ENCODE peak calls at places on chromosome 7, in ten cellular contexts. Y is HEK293T; M is NCI-H1436; G is NT2/D1; N is astrocyte of the cerebellum; L is activated CD4-positive, alpha-beta T cell treated with anti-CD3 and anti-CD28 coated beads for 1 hour; W is fibroblast of mammary gland; U is anterior cingulate cortex; O is heart left ventricle; J is GM12865. Q is an unnamed sample.

GRCh38 chr7:19317461-19317860 is 172.2 kb upstream of the FERD3L start:
- DNase-seq in Y (no peak), M (no peak), G (no peak), N (no peak), L (no peak), W (no peak), U (no peak), O (no peak), J (no peak), Q (no peak)

GRCh38 chr7:90461216-90461615 is 8.2 kb upstream of the PTTG1IP2 start:
- DNase-seq in Y (no peak), M (no peak), G (no peak), N (no peak), L (no peak), W (peak), U (no peak), O (no peak), J (no peak), Q (no peak)

GRCh38 chr7:25735674-25736242 is 416.2 kb upstream of the NFE2L3 start:
- DNase-seq in Y (no peak), M (no peak), G (no peak), N (no peak), L (no peak), W (no peak), U (no peak), O (no peak), J (no peak), Q (no peak)

GRCh38 chr7:127154101-127154500 is 98.6 kb downstream of the GRM8 start:
- DNase-seq in Y (no peak), M (no peak), G (no peak), N (no peak), L (no peak), W (no peak), U (no peak), O (no peak), J (no peak), Q (no peak)

GRCh38 chr7:84204655-84205054 is 10.1 kb upstream of the SEMA3A start:
- DNase-seq in Y (no peak), M (no peak), G (no peak), N (no peak), L (no peak), W (peak), U (no peak), O (no peak), J (no peak), Q (no peak)

GRCh38 chr7:4683043-4683883 is 1.2 kb downstream of the FOXK1 start:
- DNase-seq in Y (no peak), M (no peak), G (no peak), N (no peak), L (peak), W (peak), U (no peak), O (no peak), J (peak), Q (no peak)

GRCh38 chr7:32905175-32905662 is 13.7 kb upstream of the KBTBD2 start:
- DNase-seq in Y (no peak), M (no peak), G (peak), N (peak), L (peak), W (peak), U (no peak), O (peak), J (peak), Q (peak)

GRCh38 chr7:82234457-82235049 is 209.0 kb downstream of the CACNA2D1 start:
- DNase-seq in Y (no peak), M (peak), G (peak), N (peak), L (no peak), W (peak), U (no peak), O (no peak), J (peak), Q (no peak)

GRCh38 chr7:13115829-13116228 is 428.4 kb downstream of the ARL4A start:
- DNase-seq in Y (no peak), M (no peak), G (no peak), N (no peak), L (no peak), W (no peak), U (no peak), O (no peak), J (no peak), Q (no peak)

GRCh38 chr7:96719164-96719563 is 9.5 kb upstream of the SEM1 start:
- DNase-seq in Y (no peak), M (peak), G (no peak), N (no peak), L (no peak), W (no peak), U (no peak), O (no peak), J (no peak), Q (peak)

GRCh38 chr7:130490888-130491771 is 755 bp upstream of the MEST start:
- DNase-seq in Y (no peak), M (no peak), G (no peak), N (no peak), L (no peak), W (no peak), U (no peak), O (peak), J (peak), Q (peak)

GRCh38 chr7:17038160-17038782 is 156.5 kb upstream of the AGR3 start:
- DNase-seq in Y (no peak), M (no peak), G (no peak), N (no peak), L (no peak), W (no peak), U (no peak), O (no peak), J (no peak), Q (no peak)

GRCh38 chr7:27165655-27166474 is 528 bp upstream of the HOXA9 start:
- DNase-seq in Y (no peak), M (no peak), G (no peak), N (no peak), L (no peak), W (peak), U (no peak), O (peak), J (no peak), Q (peak)

GRCh38 chr7:99386584-99387238 is 12.2 kb downstream of the ARPC1B start:
- DNase-seq in Y (peak), M (no peak), G (no peak), N (no peak), L (no peak), W (peak), U (no peak), O (no peak), J (peak), Q (peak)

GRCh38 chr7:77995717-77996116 is 197.1 kb downstream of the PHTF2 start:
- DNase-seq in Y (peak), M (no peak), G (no peak), N (no peak), L (no peak), W (no peak), U (no peak), O (no peak), J (no peak), Q (no peak)

GRCh38 chr7:3043544-3044395 is at the start of gene CARD11:
- DNase-seq in Y (no peak), M (no peak), G (no peak), N (no peak), L (peak), W (no peak), U (no peak), O (no peak), J (peak), Q (no peak)

GRCh38 chr7:96484091-96484490 is 162.2 kb upstream of the SLC25A13 start:
- DNase-seq in Y (no peak), M (no peak), G (no peak), N (no peak), L (no peak), W (no peak), U (no peak), O (no peak), J (no peak), Q (no peak)

GRCh38 chr7:52555805-52556204 is 479.6 kb upstream of the POM121L12 start:
- DNase-seq in Y (no peak), M (no peak), G (no peak), N (no peak), L (no peak), W (no peak), U (no peak), O (no peak), J (no peak), Q (no peak)

GRCh38 chr7:101542527-101543241 is 86.4 kb downstream of the MYL10 start:
- DNase-seq in Y (peak), M (peak), G (peak), N (peak), L (peak), W (peak), U (peak), O (peak), J (peak), Q (peak)

GRCh38 chr7:18861514-18861913 is 255.9 kb downstream of the TWIST1 start:
- DNase-seq in Y (no peak), M (no peak), G (no peak), N (no peak), L (no peak), W (peak), U (no peak), O (no peak), J (peak), Q (no peak)

GRCh38 chr7:146486519-146486918 is 369.9 kb downstream of the CNTNAP2 start:
- DNase-seq in Y (no peak), M (no peak), G (no peak), N (no peak), L (no peak), W (no peak), U (no peak), O (no peak), J (no peak), Q (no peak)

GRCh38 chr7:268991-269390 is 21.0 kb upstream of the FOXL3 start:
- DNase-seq in Y (no peak), M (no peak), G (no peak), N (no peak), L (no peak), W (no peak), U (no peak), O (no peak), J (no peak), Q (no peak)

Q was measured in HAP-1.